ENCODE peak calls at places on chromosomes 2 and 18, in six cellular contexts. Y is H9, F is fibroblast of lung, L is HCT116, X is GM23248, A is SK-N-SH. V is an unnamed sample.

GRCh38 chr2:151827564-151828142 is 568 bp downstream of the ARL5A start:
- DNase-seq in X (peak; percentile 56), F (peak; percentile 41), Y (peak; percentile 38), L (no peak), A (peak; percentile 36), V (peak; percentile 52)

GRCh38 chr2:181309576-181309975 is 147.6 kb upstream of the ITGA4 start:
- DNase-seq in A (no peak), Y (no peak), L (no peak), X (no peak), F (no peak), V (no peak)

GRCh38 chr2:218605438-218605837 is 2.3 kb upstream of the PLCD4 start:
- DNase-seq in X (peak; percentile 26), Y (no peak), L (no peak), F (peak; percentile 47), A (peak; percentile 62), V (no peak)

GRCh38 chr2:134738150-134738865 is 19.5 kb upstream of the TMEM163 start:
- DNase-seq in X (no peak), F (peak; percentile 73), A (no peak), Y (no peak), L (no peak), V (no peak)

GRCh38 chr2:168926621-168927386 is 25.7 kb downstream of the G6PC2 start:
- DNase-seq in Y (no peak), A (no peak), F (peak; percentile 10), L (no peak), X (no peak), V (no peak)

GRCh38 chr18:58264846-58265245 is 220.8 kb downstream of the NEDD4L start:
- DNase-seq in L (no peak), X (no peak), A (no peak), Y (no peak), F (no peak), V (no peak)

GRCh38 chr18:76376225-76376624 is 118.8 kb downstream of the ZNF516 start:
- DNase-seq in Y (no peak), F (no peak), A (no peak), X (no peak), L (no peak), V (no peak)

GRCh38 chr2:236718207-236718992 is 148.8 kb downstream of the ACKR3 start:
- DNase-seq in X (no peak), F (peak; percentile 90), Y (no peak), A (no peak), L (no peak), V (no peak)

GRCh38 chr2:151922845-151923666 is 94.8 kb upstream of the ARL5A start:
- DNase-seq in X (peak; percentile 11), L (no peak), Y (no peak), A (no peak), F (no peak), V (peak; percentile 28)

GRCh38 chr18:63111549-63112402 is 207.8 kb downstream of the BCL2 start:
- DNase-seq in X (peak; percentile 8), A (no peak), F (no peak), L (no peak), Y (no peak), V (no peak)

GRCh38 chr2:109173311-109174171 is 44.5 kb downstream of the SH3RF3 start:
- DNase-seq in L (no peak), A (peak; percentile 53), F (peak; percentile 94), X (peak; percentile 93), Y (no peak), V (no peak)

GRCh38 chr2:230312638-230313037 is 14.4 kb upstream of the SP140L start:
- DNase-seq in L (no peak), F (peak; percentile 58), A (no peak), X (peak; percentile 52), Y (no peak), V (no peak)

GRCh38 chr2:41965886-41966285 is 81.9 kb upstream of the PKDCC start:
- DNase-seq in L (no peak), F (peak; percentile 57), X (peak; percentile 70), A (no peak), Y (no peak), V (peak; percentile 38)

GRCh38 chr2:196242131-196242620 is 70.8 kb upstream of the STK17B start:
- DNase-seq in Y (no peak), L (no peak), X (peak; percentile 79), A (no peak), F (peak; percentile 71), V (no peak)

GRCh38 chr2:26396734-26397298 is 4.9 kb upstream of the DRC1 start:
- DNase-seq in F (no peak), L (no peak), A (no peak), Y (no peak), X (no peak), V (no peak)

GRCh38 chr2:11160731-11161455 is 5.6 kb downstream of the SLC66A3 start:
- DNase-seq in A (no peak), Y (no peak), X (no peak), L (no peak), F (no peak), V (no peak)

GRCh38 chr2:159265171-159265576 is 21.3 kb downstream of the WDSUB1 start:
- DNase-seq in X (peak; percentile 9), L (peak; percentile 59), Y (peak; percentile 50), F (peak; percentile 82), A (no peak), V (no peak)

GRCh38 chr2:197838036-197838435 is 33.6 kb downstream of the PLCL1 start:
- DNase-seq in Y (no peak), L (no peak), X (peak; percentile 70), A (no peak), F (peak; percentile 48), V (no peak)

GRCh38 chr2:112910865-112911264 is at the start of gene IL37:
- DNase-seq in F (no peak), A (no peak), X (no peak), Y (no peak), L (no peak), V (no peak)

GRCh38 chr2:170512271-170512670 is 202.9 kb upstream of the SP5 start:
- DNase-seq in F (no peak), A (no peak), L (no peak), X (no peak), Y (no peak), V (peak; percentile 22)

GRCh38 chr2:16487686-16488085 is 177.9 kb downstream of the CYRIA start:
- DNase-seq in A (peak; percentile 73), Y (no peak), F (peak; percentile 4), L (no peak), X (peak; percentile 64), V (no peak)

GRCh38 chr2:234463626-234464290 is 33.1 kb downstream of the ARL4C start:
- DNase-seq in X (no peak), Y (no peak), A (peak; percentile 73), L (no peak), F (peak; percentile 53), V (no peak)

GRCh38 chr2:128449226-128450061 is 130.8 kb upstream of the HS6ST1 start:
- DNase-seq in Y (peak; percentile 31), F (no peak), A (peak; percentile 81), X (no peak), L (no peak), V (peak; percentile 15)

GRCh38 chr2:144835634-144836351 is 315.9 kb upstream of the ZEB2 start:
- DNase-seq in F (peak; percentile 56), L (peak; percentile 12), Y (no peak), X (peak; percentile 24), A (no peak), V (no peak)

DNA sequence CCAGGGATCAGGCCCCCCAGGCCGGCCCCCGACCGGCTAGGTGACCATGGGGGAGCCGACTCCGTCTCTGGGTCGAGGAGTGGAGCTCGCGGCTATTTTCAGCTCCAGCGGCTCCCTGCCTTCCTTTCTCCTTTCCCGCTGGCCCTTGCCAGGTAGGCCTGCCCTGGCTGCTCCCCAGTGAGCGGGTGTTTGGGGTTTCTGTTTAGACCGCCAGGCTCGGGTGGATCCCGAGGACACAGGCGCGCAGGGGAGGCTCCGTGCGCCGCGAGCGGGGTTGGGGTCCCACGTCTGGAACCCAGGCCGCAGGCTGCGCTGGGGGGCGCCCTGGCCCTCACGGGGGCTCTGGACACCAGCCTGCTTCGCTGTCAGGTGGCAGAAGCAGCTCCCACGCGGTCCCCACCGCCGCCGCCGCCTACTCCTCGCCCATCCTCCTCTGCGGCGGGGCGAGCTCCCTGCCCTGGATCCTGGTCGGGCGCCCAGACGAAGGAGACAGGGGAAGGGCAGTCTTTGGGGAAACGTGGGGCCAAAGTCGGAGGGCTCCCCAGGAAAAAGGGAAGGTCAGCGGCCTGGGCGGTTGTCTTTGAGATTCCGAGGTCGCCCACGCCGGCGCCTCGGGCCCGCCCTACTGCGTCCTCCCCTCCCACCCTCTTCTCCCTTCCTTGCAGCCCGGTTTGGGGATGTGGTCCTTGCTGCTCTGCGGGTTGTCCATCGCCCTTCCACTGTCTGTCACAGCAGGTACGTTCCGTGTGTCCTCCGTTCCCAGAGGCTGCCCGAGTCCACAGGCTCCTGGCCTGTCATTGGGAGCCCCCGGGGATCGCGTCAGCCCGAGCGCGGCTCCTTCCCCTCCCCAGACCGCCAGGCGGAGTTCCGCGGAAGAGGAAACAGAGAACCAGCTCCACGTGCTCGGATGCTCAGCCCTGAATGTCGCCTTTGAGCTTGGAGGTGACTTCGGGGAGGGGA is 648 bp downstream of the IL1RL2 start:
- DNase-seq in X (peak; percentile 81), L (no peak), A (peak; percentile 37), F (peak; percentile 49), Y (no peak), V (peak; percentile 60)
- H3K9ac ChIP-seq in X (peak overlapping the region; percentile 91), L (no peak overlapping the region), A (no peak overlapping the region), F (peak overlapping the region; percentile 69), Y (no peak overlapping the region), V (peak overlapping the region; percentile 57)

GRCh38 chr2:1898461-1899395 is 154.4 kb upstream of the PXDN start:
- DNase-seq in F (no peak), Y (no peak), A (no peak), X (no peak), L (no peak), V (no peak)
- H3K27ac ChIP-seq in F (no peak overlapping the region), Y (no peak overlapping the region), A (no peak overlapping the region), X (no peak overlapping the region), L (no peak overlapping the region), V (no peak overlapping the region)

GRCh38 chr2:100894531-100895156 is 74.7 kb downstream of the NPAS2 start:
- DNase-seq in A (no peak), F (no peak), X (no peak), Y (no peak), L (no peak), V (no peak)
- H3K4me1 ChIP-seq in A (peaks cover 16% of the 10 kb centered on the region), F (peaks cover 4% of the 10 kb centered on the region), X (peaks cover 18% of the 10 kb centered on the region), Y (peaks cover 4% of the 10 kb centered on the region), L (peaks cover 45% of the 10 kb centered on the region), V (peaks cover 10% of the 10 kb centered on the region)

GRCh38 chr2:177247693-177248262 is 16.7 kb downstream of the NFE2L2 start:
- DNase-seq in A (no peak), F (no peak), L (no peak), X (no peak), Y (no peak), V (no peak)
- H3K9ac ChIP-seq in A (no peak overlapping the region), F (no peak overlapping the region), L (peak overlapping the region; percentile 16), X (no peak overlapping the region), Y (no peak overlapping the region), V (no peak overlapping the region)

GRCh38 chr2:178528647-178529046 is 48.4 kb downstream of the PLEKHA3 start:
- DNase-seq in L (no peak), A (no peak), F (no peak), X (no peak), Y (no peak), V (no peak)

GRCh38 chr2:178529194-178529593 is 48.9 kb downstream of the PLEKHA3 start:
- DNase-seq in A (no peak), X (peak; percentile 26), Y (no peak), F (no peak), L (no peak), V (no peak)

GRCh38 chr2:178531161-178531560 is 50.9 kb downstream of the PLEKHA3 start:
- DNase-seq in A (no peak), L (no peak), X (no peak), Y (no peak), F (no peak), V (no peak)

GRCh38 chr2:178530128-178530527 is 49.9 kb downstream of the PLEKHA3 start:
- DNase-seq in A (no peak), X (no peak), L (no peak), F (no peak), Y (no peak), V (no peak)

GRCh38 chr2:178530625-178531142 is 50.4 kb downstream of the PLEKHA3 start:
- DNase-seq in X (peak; percentile 21), A (no peak), F (no peak), L (no peak), Y (no peak), V (no peak)
- H3K27ac ChIP-seq in X (no peak overlapping the region), A (no peak overlapping the region), F (no peak overlapping the region), L (no peak overlapping the region), Y (no peak overlapping the region), V (no peak overlapping the region)

V was measured in colonic mucosa.